ENCODE peak calls at places on chromosome 2, in five cellular contexts. W, A, J, C and B are unnamed samples.

GRCh38 chr2:215410932-215411285 is 25.0 kb downstream of the FN1 start:
- DNase-seq in W (peak; percentile 66), A (no peak), J (peak; percentile 98), C (no peak), B (no peak)

GRCh38 chr2:70728128-70728527 is 39.9 kb downstream of the ADD2 start:
- DNase-seq in W (no peak), A (no peak), J (no peak), C (no peak), B (no peak)

GRCh38 chr2:3326871-3327270 is 50.7 kb downstream of the EIPR1 start:
- DNase-seq in W (no peak), A (no peak), J (no peak), C (no peak), B (no peak)

GRCh38 chr2:170521299-170521698 is 193.8 kb upstream of the SP5 start:
- DNase-seq in W (no peak), A (no peak), J (no peak), C (no peak), B (no peak)

GRCh38 chr2:176947754-176948153 is 264.8 kb upstream of the HNRNPA3 start:
- DNase-seq in W (no peak), A (no peak), J (no peak), C (no peak), B (no peak)

GRCh38 chr2:54627973-54628372 is 95.5 kb upstream of the EML6 start:
- DNase-seq in W (no peak), A (no peak), J (no peak), C (no peak), B (no peak)

GRCh38 chr2:233080836-233081229 is 20.7 kb downstream of the INPP5D start:
- DNase-seq in W (no peak), A (no peak), J (no peak), C (no peak), B (no peak)

GRCh38 chr2:213285404-213285803 is 1.1 kb downstream of the SPAG16 start:
- DNase-seq in W (no peak), A (no peak), J (no peak), C (no peak), B (no peak)

GRCh38 chr2:179932786-179933185 is 71.4 kb upstream of the ZNF385B start:
- DNase-seq in W (no peak), A (peak; percentile 74), J (no peak), C (no peak), B (no peak)

GRCh38 chr2:100244881-100245605 is 77.3 kb downstream of the LONRF2 start:
- DNase-seq in W (no peak), A (no peak), J (no peak), C (no peak), B (no peak)

GRCh38 chr2:69465513-69466456 is 28.6 kb upstream of the NFU1 start:
- DNase-seq in W (no peak), A (no peak), J (no peak), C (peak; percentile 81), B (no peak)

GRCh38 chr2:16650287-16651249 is 15.1 kb downstream of the CYRIA start:
- DNase-seq in W (no peak), A (no peak), J (no peak), C (no peak), B (no peak)

GRCh38 chr2:143210446-143210819 is 81.2 kb downstream of the ARHGAP15 start:
- DNase-seq in W (no peak), A (no peak), J (no peak), C (no peak), B (no peak)

GRCh38 chr2:143209570-143210445 is 80.6 kb downstream of the ARHGAP15 start:
- DNase-seq in W (no peak), A (no peak), J (no peak), C (no peak), B (no peak)

GRCh38 chr2:143205106-143205764 is 76.0 kb downstream of the ARHGAP15 start:
- DNase-seq in W (no peak), A (no peak), J (no peak), C (no peak), B (no peak)
- TF ChIP-seq CTCF in W (peak; percentile 48), A (no peak), J (no peak), C (no peak), B (peak; percentile 38)

GRCh38 chr2:48202863-48203642 is 296.8 kb upstream of the FBXO11 start:
- DNase-seq in W (no peak), A (no peak), J (no peak), C (no peak), B (no peak)

GRCh38 chr2:48207201-48207641 is 300.9 kb upstream of the FBXO11 start:
- DNase-seq in W (no peak), A (no peak), J (no peak), C (no peak), B (no peak)

GRCh38 chr2:48204750-48205136 is 298.4 kb upstream of the FBXO11 start:
- DNase-seq in W (no peak), A (no peak), J (no peak), C (no peak), B (no peak)

GRCh38 chr2:48203668-48204067 is 297.4 kb upstream of the FBXO11 start:
- DNase-seq in W (no peak), A (no peak), J (no peak), C (no peak), B (no peak)

GRCh38 chr2:48205137-48205798 is 299.0 kb upstream of the FBXO11 start:
- DNase-seq in W (no peak), A (no peak), J (no peak), C (no peak), B (no peak)
- TF ChIP-seq CTCF in W (no peak), A (no peak), J (no peak), C (no peak), B (no peak)

GRCh38 chr2:109463891-109464290 is 149.9 kb downstream of the SEPTIN10 start:
- DNase-seq in W (no peak), A (no peak), J (no peak), C (no peak), B (no peak)

GRCh38 chr2:109467701-109468100 is 146.1 kb downstream of the SEPTIN10 start:
- DNase-seq in W (no peak), A (peak; percentile 28), J (no peak), C (no peak), B (no peak)

GRCh38 chr2:109470121-109470921 is 143.4 kb downstream of the SEPTIN10 start:
- DNase-seq in W (no peak), A (no peak), J (peak; percentile 95), C (no peak), B (no peak)

GRCh38 chr2:109468893-109469292 is 144.9 kb downstream of the SEPTIN10 start:
- DNase-seq in W (no peak), A (peak; percentile 18), J (no peak), C (no peak), B (no peak)

GRCh38 chr2:109466674-109467575 is 146.8 kb downstream of the SEPTIN10 start:
- DNase-seq in W (no peak), A (peak; percentile 13), J (no peak), C (no peak), B (no peak)
- TF ChIP-seq CTCF in W (no peak), A (no peak), J (no peak), C (no peak), B (no peak)

DNA sequence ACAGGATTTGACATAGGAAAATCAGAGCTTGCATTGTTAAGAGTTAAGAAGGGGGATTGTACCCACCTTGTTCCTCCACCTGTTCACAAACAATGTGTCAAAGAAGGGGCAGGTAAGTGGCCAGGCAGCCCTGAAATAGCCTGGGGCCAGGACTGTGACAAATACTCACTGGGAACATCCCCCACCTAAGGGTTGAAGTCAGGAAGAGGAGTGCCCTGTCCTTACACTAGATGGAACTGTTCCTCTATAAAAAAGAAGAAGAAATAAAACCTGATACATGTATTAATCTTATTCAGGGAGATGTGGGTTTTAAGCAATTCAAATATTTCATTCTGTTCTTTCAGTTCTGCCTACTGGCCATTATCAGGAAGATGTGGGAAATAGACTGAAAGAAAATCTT is 41.9 kb downstream of the TACR1 start:
- DNase-seq in W (peak; percentile 28), A (no peak), J (peak; percentile 58), C (no peak), B (no peak)
- TF ChIP-seq CTCF in W (peak; percentile 37), A (no peak), J (peak; percentile 68), C (no peak), B (no peak)

GRCh38 chr2:227939271-227940027 is 68.0 kb downstream of the DAW1 start:
- DNase-seq in W (peak; percentile 15), A (no peak), J (no peak), C (no peak), B (no peak)
- TF ChIP-seq CTCF in W (peak; percentile 46), A (peak; percentile 19), J (peak; percentile 71), C (no peak), B (no peak)

GRCh38 chr2:27441958-27442281 is 261 bp upstream of the KRTCAP3 start:
- DNase-seq in W (no peak), A (no peak), J (no peak), C (no peak), B (no peak)
- TF ChIP-seq CTCF in W (no peak), A (peak; percentile 21), J (peak; percentile 68), C (no peak), B (no peak)

DNA sequence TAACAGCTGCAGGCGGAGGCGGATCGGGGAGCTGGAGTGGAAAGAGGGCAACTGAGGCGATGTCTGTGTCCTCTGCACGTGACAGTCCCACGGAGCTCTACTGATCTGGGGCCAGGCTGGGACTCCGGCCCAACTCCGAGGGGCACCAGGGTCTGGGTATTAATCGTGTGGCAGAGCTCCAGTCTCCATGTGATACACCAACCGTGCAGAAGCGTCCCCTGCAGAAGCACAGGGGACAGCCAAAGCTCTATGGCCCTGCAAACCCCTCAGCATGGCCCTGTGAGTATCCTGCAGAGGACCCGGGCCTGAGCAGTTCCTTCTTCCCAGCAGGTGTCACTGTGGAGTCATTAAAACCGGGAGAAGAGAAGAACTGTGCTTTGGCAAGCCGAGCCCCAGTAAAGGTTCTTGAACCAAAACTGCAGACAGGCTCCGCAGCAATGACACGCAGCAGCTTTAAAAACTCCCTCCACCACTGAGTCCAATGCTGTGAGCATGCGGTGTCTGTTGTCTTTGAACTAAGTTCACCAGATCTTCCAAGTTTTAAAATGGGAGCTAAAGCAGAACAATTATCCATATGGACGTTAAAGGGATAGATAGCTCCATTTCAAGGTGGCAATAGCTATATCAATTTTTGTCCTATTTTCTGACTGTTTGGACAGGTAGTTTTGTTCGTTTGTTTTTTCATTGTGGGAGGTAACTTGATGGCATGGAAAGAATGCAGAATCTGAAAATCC is 79.4 kb downstream of the TMEM182 start:
- DNase-seq in W (peak; percentile 23), A (peak; percentile 40), J (no peak), C (no peak), B (no peak)
- TF ChIP-seq CTCF in W (peak; percentile 52), A (peak; percentile 48), J (peak; percentile 71), C (peak; percentile 49), B (no peak)

DNA sequence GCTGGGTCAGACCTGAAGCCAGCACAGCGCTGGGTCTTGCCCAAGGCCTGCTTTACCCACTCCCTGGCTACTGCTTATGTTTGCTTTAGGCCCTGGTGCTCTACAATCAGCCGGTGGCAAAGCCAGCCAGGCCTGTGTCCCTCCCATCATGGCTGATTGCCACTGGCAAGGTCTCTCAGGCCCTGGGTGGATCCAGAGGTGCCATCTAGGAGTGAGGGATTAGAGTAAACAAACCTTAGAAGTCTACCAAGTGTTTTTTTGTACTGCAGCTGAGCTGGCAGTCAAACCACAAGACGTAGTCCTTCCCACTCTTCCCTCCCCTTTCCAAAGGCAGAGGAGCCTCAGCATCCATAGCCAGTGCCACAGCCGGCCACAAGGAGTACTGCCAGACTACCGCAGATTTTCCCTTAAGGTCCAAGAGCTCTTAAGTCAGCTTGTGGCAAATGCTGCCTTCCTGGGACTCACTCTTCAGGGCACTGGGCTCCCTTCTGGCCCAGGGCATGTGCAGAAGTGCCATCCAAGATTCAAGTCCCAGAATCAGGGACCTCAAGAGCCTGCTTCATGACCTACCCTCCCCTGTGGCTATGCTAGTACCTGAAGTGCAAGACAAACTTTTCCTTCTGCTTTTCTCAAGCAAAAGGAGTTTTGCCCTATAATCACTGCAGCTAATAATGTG is 20.0 kb downstream of the IL1RL2 start:
- DNase-seq in W (no peak), A (peak; percentile 55), J (no peak), C (no peak), B (no peak)
- TF ChIP-seq CTCF in W (no peak), A (no peak), J (no peak), C (no peak), B (no peak)